ENCODE peak calls at places on chromosomes 1 and 21, in ten cellular contexts. D is thoracic aorta, U is breast epithelium, G is upper lobe of right lung, N is SJSA1, P is A549, E is endothelial cell of umbilical vein, I is RWPE2, F is transverse colon, H is IMR-90. M is an unnamed sample.

GRCh38 chr1:240114222-240114621 is 22.5 kb downstream of the FMN2 start:
- DNase-seq in D (no peak), U (no peak), G (no peak), N (no peak), P (no peak), E (no peak), I (no peak), F (no peak), H (no peak), M (no peak)

GRCh38 chr1:99659755-99660210 is 13.9 kb downstream of the PALMD start:
- DNase-seq in D (no peak), U (no peak), G (no peak), N (no peak), P (peak; percentile 3), E (peak; percentile 91), I (peak; percentile 70), F (no peak), H (peak; percentile 52), M (no peak)

GRCh38 chr21:32094792-32095191 is 184.1 kb downstream of the MIS18A start:
- DNase-seq in D (no peak), U (no peak), G (no peak), N (no peak), P (peak; percentile 6), E (peak; percentile 20), I (no peak), F (no peak), H (peak; percentile 46), M (no peak)

GRCh38 chr1:178055093-178055492 is 38.8 kb upstream of the RASAL2 start:
- DNase-seq in D (no peak), U (no peak), G (peak; percentile 78), N (peak; percentile 61), P (peak; percentile 66), E (no peak), I (no peak), F (peak; percentile 54), H (no peak), M (no peak)

GRCh38 chr1:114235956-114236355 is 82.3 kb upstream of the SYT6 start:
- DNase-seq in D (no peak), U (no peak), G (no peak), N (no peak), P (no peak), E (no peak), I (no peak), F (peak; percentile 40), H (no peak), M (no peak)

GRCh38 chr1:36306210-36306901 is at the start of gene SH3D21:
- DNase-seq in D (no peak), U (peak; percentile 76), G (peak; percentile 88), N (no peak), P (no peak), E (peak; percentile 20), I (peak; percentile 82), F (peak; percentile 82), H (no peak), M (no peak)

GRCh38 chr1:21567241-21568005 is 58.2 kb downstream of the ALPL start:
- DNase-seq in D (no peak), U (no peak), G (no peak), N (peak; percentile 97), P (no peak), E (no peak), I (no peak), F (no peak), H (peak; percentile 92), M (no peak)

GRCh38 chr21:36773111-36773510 is 74.2 kb downstream of the SIM2 start:
- DNase-seq in D (peak; percentile 46), U (peak; percentile 83), G (peak; percentile 84), N (no peak), P (no peak), E (peak; percentile 26), I (peak; percentile 81), F (peak; percentile 82), H (peak; percentile 89), M (no peak)

GRCh38 chr1:118973032-118973431 is 15.1 kb downstream of the TBX15 start:
- DNase-seq in D (no peak), U (no peak), G (no peak), N (no peak), P (no peak), E (no peak), I (no peak), F (no peak), H (no peak), M (no peak)

GRCh38 chr1:67382292-67382691 is 47.9 kb downstream of the SERBP1 start:
- DNase-seq in D (no peak), U (no peak), G (no peak), N (no peak), P (no peak), E (no peak), I (no peak), F (no peak), H (no peak), M (no peak)

GRCh38 chr1:185479781-185480180 is 162.7 kb upstream of the IVNS1ABP start:
- DNase-seq in D (no peak), U (no peak), G (no peak), N (no peak), P (no peak), E (no peak), I (no peak), F (no peak), H (no peak), M (no peak)

GRCh38 chr1:95953005-95953404 is 719.0 kb downstream of the RWDD3 start:
- DNase-seq in D (no peak), U (no peak), G (no peak), N (no peak), P (no peak), E (peak; percentile 11), I (no peak), F (no peak), H (peak; percentile 1), M (no peak)

GRCh38 chr1:205592443-205593003 is 39.3 kb downstream of the ELK4 start:
- DNase-seq in D (no peak), U (no peak), G (peak; percentile 32), N (no peak), P (no peak), E (no peak), I (no peak), F (no peak), H (no peak), M (peak; percentile 36)
- H3K4me1 ChIP-seq in D (peaks cover under 1% of the 10 kb centered on the region), U (no peaks in the 10 kb centered on the region), G (peaks cover 15% of the 10 kb centered on the region), N (peaks cover 3% of the 10 kb centered on the region), P (peaks cover 3% of the 10 kb centered on the region), E (peaks cover 16% of the 10 kb centered on the region), I (peaks cover 3% of the 10 kb centered on the region), F (peaks cover 3% of the 10 kb centered on the region), H (peaks cover 4% of the 10 kb centered on the region), M (peaks cover 12% of the 10 kb centered on the region)

DNA sequence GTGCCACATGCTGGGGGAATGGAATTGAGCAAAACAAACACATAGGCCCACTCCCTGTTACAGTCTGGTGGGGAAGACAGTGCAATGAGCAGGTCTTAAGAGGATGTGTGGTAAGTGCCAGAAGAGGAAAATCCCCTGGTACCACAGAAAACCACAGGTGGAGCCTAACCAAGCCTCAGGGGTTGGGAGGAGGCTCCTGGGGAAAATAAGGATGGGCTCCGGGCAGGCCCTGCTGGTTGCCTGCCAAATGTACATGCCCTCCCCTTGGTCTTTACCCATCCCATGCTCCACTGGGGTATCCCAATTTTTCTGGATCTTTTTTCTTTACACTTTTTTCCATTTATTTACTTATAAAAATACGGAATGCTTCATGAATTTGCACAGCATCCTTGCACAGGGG is 40.4 kb downstream of the ATP1A1 start:
- DNase-seq in D (no peak), U (no peak), G (no peak), N (no peak), P (no peak), E (no peak), I (no peak), F (no peak), H (no peak), M (no peak)
- H3K27ac ChIP-seq in D (no peak overlapping the region), U (no peak overlapping the region), G (no peak overlapping the region), N (no peak overlapping the region), P (no peak overlapping the region), E (no peak overlapping the region), I (no peak overlapping the region), F (no peak overlapping the region), H (no peak overlapping the region), M (no peak overlapping the region)

DNA sequence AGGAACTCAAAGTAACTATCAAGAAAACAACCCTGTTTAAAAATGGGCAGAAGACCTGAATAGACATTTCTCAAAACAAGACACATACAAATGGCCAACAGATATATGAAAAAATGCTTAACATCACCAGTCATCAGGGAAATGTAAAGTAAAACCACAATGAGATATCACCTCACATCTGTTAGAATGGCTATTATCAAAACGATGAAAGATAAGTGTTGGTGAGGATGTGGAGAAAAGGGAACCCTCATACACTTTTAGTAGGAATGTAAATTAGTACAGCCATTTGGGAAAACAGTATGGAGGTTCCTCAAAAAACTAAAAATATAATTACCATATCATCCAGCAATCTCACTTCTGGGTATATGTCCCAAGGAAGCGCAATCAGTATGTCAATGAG is 3.0 kb downstream of the CTSS start:
- DNase-seq in D (no peak), U (no peak), G (no peak), N (no peak), P (no peak), E (no peak), I (no peak), F (no peak), H (no peak), M (no peak)
- H3K4me3 ChIP-seq in D (no peak overlapping the region), U (no peak overlapping the region), G (no peak overlapping the region), N (no peak overlapping the region), P (no peak overlapping the region), E (no peak overlapping the region), I (no peak overlapping the region), F (no peak overlapping the region), H (no peak overlapping the region), M (no peak overlapping the region)

DNA sequence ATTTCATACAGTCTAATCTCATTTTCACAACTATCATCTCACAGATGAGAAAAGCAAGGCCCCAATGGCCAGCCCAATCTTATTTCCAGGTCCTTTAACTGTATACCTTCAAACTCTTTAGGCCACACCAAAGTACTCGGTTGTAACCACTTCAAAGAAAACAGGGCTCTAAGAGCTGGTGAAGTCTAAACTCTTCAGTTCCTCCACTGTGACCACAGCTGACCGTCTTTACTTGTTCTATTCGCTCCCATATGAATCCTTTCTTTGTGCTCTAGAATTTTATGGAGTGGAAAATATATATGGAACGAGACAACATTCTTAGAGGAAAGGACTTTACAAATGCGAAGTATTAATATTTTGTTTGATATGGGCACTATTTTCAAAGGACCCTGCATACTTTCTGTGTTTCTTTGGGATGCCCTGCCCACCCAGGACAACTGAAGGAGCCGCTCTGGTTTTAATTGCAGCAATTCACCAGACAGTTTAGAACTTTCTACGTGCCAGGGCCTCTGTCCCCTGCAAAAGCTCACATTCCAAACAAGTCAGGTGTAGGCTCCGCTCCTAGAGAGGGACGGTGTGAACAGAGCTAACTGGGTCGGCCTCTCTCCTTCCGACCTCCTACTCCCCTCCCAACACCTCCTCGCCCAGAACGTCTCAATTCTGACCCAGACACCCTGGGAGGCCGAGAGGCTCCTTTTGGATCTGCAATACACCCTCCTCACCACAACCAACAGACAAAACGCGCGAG is 15.7 kb downstream of the IER5 start:
- DNase-seq in D (no peak), U (no peak), G (no peak), N (no peak), P (peak; percentile 79), E (no peak), I (no peak), F (no peak), H (no peak), M (no peak)
- H3K4me1 ChIP-seq in D (peaks cover 8% of the 10 kb centered on the region), U (peaks cover 22% of the 10 kb centered on the region), G (peaks cover 62% of the 10 kb centered on the region), N (peaks cover 60% of the 10 kb centered on the region), P (peaks cover 89% of the 10 kb centered on the region), E (peaks cover 70% of the 10 kb centered on the region), I (peaks cover 74% of the 10 kb centered on the region), F (peaks cover 6% of the 10 kb centered on the region), H (peaks cover 37% of the 10 kb centered on the region), M (no peaks in the 10 kb centered on the region)